ENCODE peak calls at places on chromosomes 7 and 10, in five cellular contexts. I is A549; B is CD4-positive, alpha-beta T cell; T is A673; D is OCI-LY7. J is an unnamed sample.

GRCh38 chr10:71797533-71798307 is 24.4 kb upstream of the VSIR start:
- DNase-seq in I (no peak), B (no peak), T (no peak), D (no peak), J (no peak)

GRCh38 chr10:89389254-89389653 is 3.2 kb upstream of the IFIT1 start:
- DNase-seq in I (no peak), B (no peak), T (peak), D (peak), J (no peak)

GRCh38 chr7:21426286-21426957 is 1.5 kb upstream of the SP4 start:
- DNase-seq in I (peak), B (no peak), T (no peak), D (no peak), J (no peak)

GRCh38 chr10:311901-312665 is 176.8 kb downstream of the ZMYND11 start:
- DNase-seq in I (no peak), B (no peak), T (no peak), D (peak), J (no peak)

GRCh38 chr7:48424731-48425130 is 253.5 kb downstream of the ABCA13 start:
- DNase-seq in I (peak), B (no peak), T (peak), D (peak), J (no peak)

GRCh38 chr10:132311338-132311939 is 3.7 kb upstream of the STK32C start:
- DNase-seq in I (peak), B (no peak), T (no peak), D (no peak), J (no peak)

GRCh38 chr7:36468361-36469140 is 78.9 kb downstream of the ANLN start:
- DNase-seq in I (no peak), B (no peak), T (no peak), D (no peak), J (no peak)

GRCh38 chr7:127366680-127367079 is 25.8 kb downstream of the ZNF800 start:
- DNase-seq in I (no peak), B (no peak), T (no peak), D (no peak), J (no peak)

GRCh38 chr7:19051767-19052375 is 65.6 kb downstream of the TWIST1 start:
- DNase-seq in I (peak), B (no peak), T (peak), D (peak), J (no peak)

GRCh38 chr10:63555330-63555729 is 34.1 kb downstream of the REEP3 start:
- DNase-seq in I (no peak), B (no peak), T (no peak), D (no peak), J (no peak)

GRCh38 chr10:89810908-89811515 is 109.6 kb downstream of the KIF20B start:
- DNase-seq in I (no peak), B (no peak), T (no peak), D (no peak), J (no peak)

GRCh38 chr10:124386186-124387077 is 32.3 kb downstream of the OAT start:
- DNase-seq in I (no peak), B (no peak), T (no peak), D (no peak), J (no peak)

GRCh38 chr7:140674899-140675701 is 2.4 kb downstream of the ADCK2 start:
- DNase-seq in I (peak), B (no peak), T (peak), D (peak), J (no peak)

GRCh38 chr7:137354361-137354760 is 10.8 kb upstream of the PTN start:
- DNase-seq in I (no peak), B (no peak), T (peak), D (no peak), J (no peak)

GRCh38 chr10:132897516-132898381 is 44.6 kb downstream of the CFAP46 start:
- DNase-seq in I (no peak), B (no peak), T (no peak), D (no peak), J (no peak)

GRCh38 chr7:3559178-3559765 is 258.2 kb downstream of the SDK1 start:
- DNase-seq in I (peak), B (no peak), T (peak), D (no peak), J (no peak)

GRCh38 chr10:111114931-111115500 is 38.2 kb downstream of the ADRA2A start:
- DNase-seq in I (no peak), B (no peak), T (no peak), D (no peak), J (no peak)

GRCh38 chr10:114179148-114179547 is at the start of gene TDRD1:
- DNase-seq in I (no peak), B (no peak), T (no peak), D (no peak), J (no peak)

GRCh38 chr10:48363617-48364355 is 57.3 kb downstream of the MAPK8 start:
- DNase-seq in I (peak), B (peak), T (peak), D (peak), J (no peak)

GRCh38 chr7:110764852-110765251 is 326.1 kb upstream of the LRRN3 start:
- DNase-seq in I (no peak), B (no peak), T (no peak), D (no peak), J (no peak)

GRCh38 chr7:24981544-24981951 is 1.6 kb upstream of the OSBPL3 start:
- DNase-seq in I (peak), B (peak), T (peak), D (peak), J (peak)

GRCh38 chr10:16848562-16849154 is 31.4 kb upstream of the RSU1 start:
- DNase-seq in I (no peak), B (no peak), T (no peak), D (no peak), J (no peak)

GRCh38 chr10:22659901-22660300 is 54.5 kb downstream of the PIP4K2A start:
- DNase-seq in I (no peak), B (no peak), T (no peak), D (no peak), J (no peak)

GRCh38 chr7:51029586-51030230 is 247.0 kb upstream of the GRB10 start:
- DNase-seq in I (no peak), B (no peak), T (no peak), D (no peak), J (no peak)

GRCh38 chr7:146591976-146592375 is 475.4 kb downstream of the CNTNAP2 start:
- DNase-seq in I (no peak), B (no peak), T (no peak), D (no peak), J (no peak)

GRCh38 chr7:116636997-116637396 is 35.0 kb upstream of the MET start:
- DNase-seq in I (no peak), B (no peak), T (no peak), D (no peak), J (no peak)

GRCh38 chr7:156474241-156474743 is 166.3 kb upstream of the RNF32 start:
- DNase-seq in I (peak), B (no peak), T (no peak), D (no peak), J (no peak)

GRCh38 chr7:82527831-82528230 is 84.3 kb upstream of the CACNA2D1 start:
- DNase-seq in I (no peak), B (no peak), T (no peak), D (no peak), J (no peak)

GRCh38 chr7:154862153-154862791 is 140.7 kb downstream of the PAXIP1 start:
- DNase-seq in I (no peak), B (no peak), T (no peak), D (peak), J (no peak)

GRCh38 chr10:75250934-75251333 is 15.2 kb upstream of the COMTD1 start:
- DNase-seq in I (no peak), B (no peak), T (no peak), D (no peak), J (no peak)

GRCh38 chr7:42790196-42790595 is 121.7 kb downstream of the C7orf25 start:
- DNase-seq in I (no peak), B (no peak), T (peak), D (no peak), J (no peak)

GRCh38 chr10:117374506-117375359 is 507 bp downstream of the PDZD8 start:
- DNase-seq in I (peak), B (no peak), T (peak), D (peak), J (peak)

GRCh38 chr7:126589068-126589684 is 663.6 kb downstream of the GRM8 start:
- DNase-seq in I (no peak), B (no peak), T (no peak), D (no peak), J (no peak)

GRCh38 chr10:53699684-53700083 is 927.1 kb upstream of the MBL2 start:
- DNase-seq in I (no peak), B (no peak), T (no peak), D (no peak), J (no peak)

GRCh38 chr7:130667593-130668257 is 823 bp downstream of the COPG2 start:
- DNase-seq in I (no peak), B (no peak), T (peak), D (no peak), J (no peak)

GRCh38 chr10:36336315-36336714 is 694.2 kb upstream of the FZD8 start:
- DNase-seq in I (no peak), B (no peak), T (no peak), D (no peak), J (no peak)

GRCh38 chr7:149733554-149734513 is 39.6 kb downstream of the ZNF467 start:
- DNase-seq in I (no peak), B (no peak), T (no peak), D (no peak), J (peak)

GRCh38 chr10:74750848-74751274 is 75.5 kb upstream of the KAT6B start:
- DNase-seq in I (no peak), B (no peak), T (no peak), D (no peak), J (no peak)

GRCh38 chr10:25436431-25436830 is 261.6 kb downstream of the GPR158 start:
- DNase-seq in I (no peak), B (no peak), T (no peak), D (no peak), J (no peak)

GRCh38 chr10:33116293-33116697 is 158.3 kb upstream of the ITGB1 start:
- DNase-seq in I (no peak), B (no peak), T (peak), D (peak), J (no peak)
- TF ChIP-seq CTCF in I (peak), B (peak), T (peak), D (peak), J (no peak)

GRCh38 chr7:4641091-4641666 is 40.9 kb upstream of the FOXK1 start:
- DNase-seq in I (no peak), B (no peak), T (no peak), D (no peak), J (no peak)

GRCh38 chr7:4642468-4643203 is 39.5 kb upstream of the FOXK1 start:
- DNase-seq in I (no peak), B (no peak), T (no peak), D (peak), J (no peak)

GRCh38 chr7:4645241-4645640 is 36.9 kb upstream of the FOXK1 start:
- DNase-seq in I (no peak), B (no peak), T (no peak), D (no peak), J (no peak)

GRCh38 chr7:4638781-4639575 is 43.1 kb upstream of the FOXK1 start:
- DNase-seq in I (no peak), B (no peak), T (no peak), D (no peak), J (no peak)

GRCh38 chr7:4641667-4642467 is 40.2 kb upstream of the FOXK1 start:
- DNase-seq in I (peak), B (peak), T (peak), D (peak), J (peak)
- TF ChIP-seq CTCF in I (peak), B (peak), T (peak), D (peak), J (no peak)

DNA sequence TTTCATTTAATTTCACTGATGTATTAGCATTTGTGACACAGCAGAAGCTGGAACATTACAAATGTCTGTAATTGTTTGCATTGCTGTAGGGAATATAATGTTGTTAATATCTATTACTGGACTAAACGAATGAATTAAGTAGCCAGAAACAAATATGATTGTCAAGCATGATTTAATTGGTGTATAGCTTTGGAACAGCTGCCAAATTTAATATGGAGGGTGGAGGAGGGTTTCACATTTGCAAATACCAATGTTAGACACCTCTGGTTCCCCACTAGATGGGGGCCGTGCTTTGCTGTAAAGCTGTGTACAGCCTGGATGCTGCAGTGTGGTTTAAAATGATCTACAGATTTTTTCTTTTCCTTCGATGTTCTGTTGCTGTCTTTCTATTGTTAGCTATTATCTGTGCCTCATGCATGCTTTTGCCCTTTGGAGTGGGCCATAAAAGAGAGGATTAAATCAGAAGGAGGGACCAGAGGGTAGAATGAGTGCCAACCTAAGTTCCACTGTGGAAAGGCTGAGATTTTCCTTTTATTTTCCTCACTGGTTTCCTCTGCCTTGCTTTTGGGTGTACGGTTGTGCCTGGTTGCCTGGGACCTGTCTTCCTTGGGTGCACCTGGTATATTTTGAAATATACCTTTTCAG is 23.1 kb downstream of the DNAJB9 start:
- DNase-seq in I (no peak), B (no peak), T (peak), D (peak), J (no peak)
- TF ChIP-seq CTCF in I (no peak), B (no peak), T (peak), D (peak), J (no peak)

GRCh38 chr7:35261476-35262285 is 7.8 kb upstream of the TBX20 start:
- DNase-seq in I (no peak), B (no peak), T (no peak), D (no peak), J (no peak)
- TF ChIP-seq CTCF in I (no peak), B (no peak), T (no peak), D (no peak), J (no peak)

GRCh38 chr10:91643700-91644099 is 10.8 kb upstream of the PPP1R3C start:
- DNase-seq in I (no peak), B (no peak), T (no peak), D (no peak), J (no peak)
- TF ChIP-seq CTCF in I (peak), B (no peak), T (peak), D (no peak), J (no peak)

GRCh38 chr10:100482834-100483185 is 20.0 kb downstream of the WNT8B start:
- DNase-seq in I (no peak), B (no peak), T (no peak), D (no peak), J (no peak)
- TF ChIP-seq CTCF in I (peak), B (peak), T (no peak), D (peak), J (no peak)

GRCh38 chr7:22587322-22587721 is 87.3 kb upstream of the STEAP1B start:
- DNase-seq in I (no peak), B (no peak), T (peak), D (no peak), J (no peak)

GRCh38 chr7:22588396-22588795 is 88.4 kb upstream of the STEAP1B start:
- DNase-seq in I (no peak), B (no peak), T (no peak), D (no peak), J (no peak)

GRCh38 chr7:22586101-22586805 is 86.3 kb upstream of the STEAP1B start:
- DNase-seq in I (no peak), B (no peak), T (no peak), D (no peak), J (no peak)

GRCh38 chr7:22584179-22584578 is 84.2 kb upstream of the STEAP1B start:
- DNase-seq in I (no peak), B (no peak), T (no peak), D (no peak), J (no peak)

DNA sequence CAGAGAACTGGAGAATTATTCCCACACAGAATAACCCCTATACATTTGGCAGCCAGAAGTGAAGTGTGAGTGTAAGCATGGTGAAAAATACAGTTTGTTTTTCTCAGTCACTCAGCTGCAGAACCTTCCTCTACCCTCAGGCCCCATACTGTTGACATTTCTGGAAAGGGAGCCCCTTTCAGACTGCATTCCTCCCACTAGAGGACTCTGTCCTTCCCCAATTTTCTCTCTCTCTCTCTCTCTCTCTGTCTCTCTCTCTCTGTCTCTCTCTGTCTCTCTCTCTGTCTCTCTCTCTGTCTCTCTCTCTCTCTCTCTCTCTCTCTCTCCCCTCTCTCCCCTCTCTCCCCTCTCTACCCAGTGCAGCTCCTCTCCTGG is 86.8 kb upstream of the STEAP1B start:
- DNase-seq in I (no peak), B (no peak), T (peak), D (no peak), J (no peak)
- TF ChIP-seq CTCF in I (peak), B (no peak), T (peak), D (no peak), J (no peak)

J was measured in activated B cell treated with CpG ODN at 0.5 μM for 24 hours.